ENCODE peak calls at places on chromosome 9, in six cellular contexts. H, J, V, Q, X and D are unnamed samples.

GRCh38 chr9:108972626-108973209 is 38.5 kb downstream of the ABITRAM start:
- DNase-seq in H (no peak), J (no peak), V (no peak), Q (peak), X (no peak), D (no peak)

GRCh38 chr9:115640887-115641286 is 512.7 kb upstream of the PAPPA start:
- DNase-seq in H (no peak), J (no peak), V (no peak), Q (no peak), X (no peak), D (no peak)

GRCh38 chr9:133580416-133580738 is 28.8 kb downstream of the FAM163B start:
- DNase-seq in H (no peak), J (no peak), V (no peak), Q (peak), X (no peak), D (no peak)

GRCh38 chr9:76221423-76221822 is 172.8 kb downstream of the RFK start:
- DNase-seq in H (no peak), J (no peak), V (no peak), Q (no peak), X (no peak), D (no peak)

GRCh38 chr9:94801242-94801641 is 74.7 kb downstream of the AOPEP start:
- DNase-seq in H (no peak), J (no peak), V (no peak), Q (no peak), X (no peak), D (no peak)

GRCh38 chr9:82957526-82958379 is 105.2 kb downstream of the RASEF start:
- DNase-seq in H (no peak), J (no peak), V (no peak), Q (peak), X (peak), D (no peak)

GRCh38 chr9:70947086-70947485 is 174.3 kb downstream of the TRPM3 start:
- DNase-seq in H (no peak), J (no peak), V (no peak), Q (no peak), X (no peak), D (no peak)

GRCh38 chr9:91192785-91193657 is 168.7 kb downstream of the AUH start:
- DNase-seq in H (peak), J (peak), V (peak), Q (peak), X (peak), D (peak)

GRCh38 chr9:136117291-136118060 is 1.2 kb downstream of the TMEM250 start:
- DNase-seq in H (no peak), J (no peak), V (peak), Q (no peak), X (no peak), D (no peak)

GRCh38 chr9:129737479-129738269 is 15.2 kb downstream of the PTGES start:
- DNase-seq in H (peak), J (peak), V (peak), Q (peak), X (peak), D (peak)

GRCh38 chr9:132644251-132644650 is 25.5 kb downstream of the DDX31 start:
- DNase-seq in H (no peak), J (no peak), V (no peak), Q (no peak), X (no peak), D (no peak)

GRCh38 chr9:131656356-131657030 is 83.4 kb downstream of the RAPGEF1 start:
- DNase-seq in H (peak), J (peak), V (peak), Q (peak), X (no peak), D (peak)

GRCh38 chr9:77991191-77991590 is 40.4 kb downstream of the GNAQ start:
- DNase-seq in H (no peak), J (no peak), V (no peak), Q (no peak), X (no peak), D (no peak)

GRCh38 chr9:134928796-134929559 is 11.3 kb upstream of the FCN1 start:
- DNase-seq in H (no peak), J (no peak), V (no peak), Q (no peak), X (no peak), D (no peak)

GRCh38 chr9:35605336-35606137 is 475 bp downstream of the TESK1 start:
- DNase-seq in H (no peak), J (no peak), V (peak), Q (peak), X (no peak), D (no peak)